ENCODE peak calls at places on chromosomes 6 and 20, in nine cellular contexts. S, M, T, N, C, Q, O, X and A are unnamed samples. For H3K27me3, the result is how much of the 10 kb centered on the place peaks cover.

GRCh38 chr20:23446505-23446904 is 6.2 kb downstream of the CST11 start:
- DNase-seq in S (no peak), M (peak), T (peak), N (no peak), C (peak), Q (peak), O (peak), X (peak), A (no peak)

GRCh38 chr6:22157233-22157632 is 139.6 kb downstream of the PRL start:
- DNase-seq in S (no peak), M (no peak), T (no peak), N (no peak), C (no peak), Q (no peak), O (no peak), X (no peak), A (no peak)

GRCh38 chr20:10622657-10623418 is 51.0 kb downstream of the JAG1 start:
- DNase-seq in S (no peak), M (no peak), T (no peak), N (peak), C (no peak), Q (peak), O (no peak), X (no peak), A (no peak)

GRCh38 chr6:35764238-35764896 is 12.0 kb upstream of the CLPSL2 start:
- DNase-seq in S (no peak), M (peak), T (no peak), N (no peak), C (peak), Q (no peak), O (no peak), X (peak), A (no peak)

GRCh38 chr6:108846628-108847027 is 1.6 kb upstream of the ARMC2 start:
- DNase-seq in S (no peak), M (no peak), T (no peak), N (no peak), C (no peak), Q (no peak), O (peak), X (no peak), A (no peak)

GRCh38 chr20:59992531-59992930 is 34.3 kb downstream of the CDH26 start:
- DNase-seq in S (no peak), M (peak), T (no peak), N (no peak), C (no peak), Q (no peak), O (peak), X (no peak), A (no peak)

GRCh38 chr6:131914967-131915751 is 36.0 kb downstream of the CCN2 start:
- DNase-seq in S (peak), M (peak), T (no peak), N (no peak), C (peak), Q (peak), O (peak), X (peak), A (peak)

GRCh38 chr20:7879883-7880282 is 60.4 kb downstream of the HAO1 start:
- DNase-seq in S (no peak), M (peak), T (no peak), N (no peak), C (no peak), Q (no peak), O (no peak), X (no peak), A (no peak)

GRCh38 chr20:13648291-13648690 is 9.6 kb upstream of the TASP1 start:
- DNase-seq in S (no peak), M (no peak), T (no peak), N (no peak), C (no peak), Q (no peak), O (no peak), X (no peak), A (no peak)

GRCh38 chr6:53894086-53894485 is 99.3 kb downstream of the LRRC1 start:
- DNase-seq in S (peak), M (peak), T (no peak), N (no peak), C (no peak), Q (peak), O (no peak), X (no peak), A (no peak)

GRCh38 chr20:24321939-24322338 is 147.5 kb upstream of the SYNDIG1 start:
- DNase-seq in S (no peak), M (peak), T (no peak), N (no peak), C (no peak), Q (no peak), O (no peak), X (no peak), A (no peak)

GRCh38 chr6:108673602-108674001 is 112.9 kb downstream of the FOXO3 start:
- DNase-seq in S (no peak), M (peak), T (no peak), N (no peak), C (no peak), Q (no peak), O (no peak), X (peak), A (no peak)

GRCh38 chr6:33418690-33419291 is 884 bp upstream of the CUTA start:
- DNase-seq in S (no peak), M (no peak), T (peak), N (no peak), C (no peak), Q (peak), O (no peak), X (no peak), A (no peak)

GRCh38 chr20:12053348-12053747 is 135.7 kb downstream of the BTBD3 start:
- DNase-seq in S (no peak), M (peak), T (no peak), N (no peak), C (no peak), Q (peak), O (peak), X (no peak), A (no peak)

GRCh38 chr20:17613328-17614175 is 43.7 kb downstream of the DSTN start:
- DNase-seq in S (no peak), M (no peak), T (no peak), N (no peak), C (peak), Q (no peak), O (no peak), X (peak), A (no peak)

GRCh38 chr6:107443904-107444267 is 15.5 kb downstream of the PDSS2 start:
- DNase-seq in S (no peak), M (no peak), T (no peak), N (no peak), C (no peak), Q (peak), O (no peak), X (no peak), A (no peak)

GRCh38 chr6:165090206-165090605 is 219.2 kb downstream of the C6orf118 start:
- DNase-seq in S (no peak), M (no peak), T (no peak), N (no peak), C (no peak), Q (no peak), O (peak), X (no peak), A (no peak)

GRCh38 chr20:44709380-44709779 is 5.8 kb upstream of the CCN5 start:
- DNase-seq in S (no peak), M (no peak), T (no peak), N (no peak), C (no peak), Q (no peak), O (no peak), X (no peak), A (no peak)

GRCh38 chr6:3844097-3844463 is 5.1 kb upstream of the FAM50B start:
- DNase-seq in S (no peak), M (peak), T (no peak), N (no peak), C (no peak), Q (peak), O (no peak), X (no peak), A (no peak)

GRCh38 chr6:111481836-111482235 is 1.2 kb downstream of the REV3L start:
- DNase-seq in S (no peak), M (no peak), T (no peak), N (no peak), C (no peak), Q (no peak), O (no peak), X (peak), A (no peak)

GRCh38 chr6:41302638-41303037 is 16.2 kb upstream of the TREM1 start:
- DNase-seq in S (no peak), M (no peak), T (no peak), N (no peak), C (no peak), Q (no peak), O (no peak), X (no peak), A (no peak)

GRCh38 chr6:50734488-50734887 is 21.2 kb downstream of the TFAP2D start:
- DNase-seq in S (no peak), M (no peak), T (no peak), N (no peak), C (no peak), Q (no peak), O (no peak), X (no peak), A (no peak)
- TF ChIP-seq CTCF in S (no peak), M (no peak), T (no peak), N (no peak), C (no peak), Q (no peak), O (no peak), X (no peak), A (no peak)

DNA sequence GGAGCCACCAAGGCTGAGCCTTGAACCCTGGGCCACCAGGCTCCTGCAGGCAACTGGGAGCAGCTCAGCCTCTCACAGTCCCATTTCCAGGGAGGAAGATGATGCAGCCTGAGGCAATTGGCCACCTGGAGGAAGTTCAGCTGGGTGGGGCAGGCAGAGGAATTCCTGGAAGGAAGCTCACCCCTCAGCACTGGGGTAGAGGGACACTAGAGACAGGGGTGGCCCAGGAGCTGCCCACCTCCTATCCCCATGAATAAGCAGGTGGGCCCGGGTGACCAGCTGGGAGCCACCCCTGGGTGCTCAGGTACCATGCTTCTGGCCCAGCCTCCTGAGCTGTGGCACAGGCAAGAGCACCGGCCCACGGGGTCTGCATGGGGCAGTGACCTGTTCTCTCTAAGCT is 3.6 kb upstream of the HSPA12B start:
- DNase-seq in S (no peak), M (no peak), T (peak), N (no peak), C (peak), Q (no peak), O (no peak), X (no peak), A (no peak)
- H3K27me3 ChIP-seq in S (under half), M (under half), T (under half), N (half or more), C (under half), Q (under half), O (under half), X (under half), A (under half)

DNA sequence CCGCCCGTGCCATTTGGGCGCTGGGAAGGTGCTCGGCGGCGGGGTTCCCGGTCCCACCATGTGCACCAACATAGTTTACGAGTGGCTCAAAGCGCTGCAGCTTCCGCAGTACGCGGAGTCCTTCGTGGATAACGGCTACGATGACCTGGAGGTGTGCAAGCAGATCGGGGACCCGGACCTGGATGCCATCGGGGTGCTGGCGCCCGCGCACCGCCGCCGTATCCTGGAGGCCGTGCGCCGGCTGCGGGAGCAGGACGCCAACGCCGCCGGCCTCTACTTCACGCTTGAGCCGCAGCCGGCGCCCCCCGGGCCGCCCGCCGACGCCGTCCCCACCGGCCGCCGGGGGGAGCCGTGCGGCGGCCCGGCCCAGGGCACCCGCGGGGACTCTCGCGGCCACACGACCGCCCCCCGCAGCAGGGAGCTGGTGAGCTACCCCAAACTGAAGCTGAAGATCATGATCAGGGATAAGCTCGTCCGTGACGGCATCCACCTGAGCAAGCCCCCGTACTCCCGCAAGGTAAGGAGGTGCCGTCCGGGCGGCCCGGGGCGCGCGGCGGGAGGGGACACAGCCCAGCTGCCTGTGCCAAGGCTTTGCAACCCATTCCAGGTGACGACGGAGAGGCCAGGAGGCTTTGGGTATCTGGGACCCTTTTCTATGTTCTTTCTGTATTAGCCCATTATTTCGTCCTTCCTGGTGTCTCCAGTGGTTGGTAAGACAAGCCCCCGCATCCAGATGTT is 550 bp downstream of the SAMD5 start:
- DNase-seq in S (peak), M (no peak), T (no peak), N (no peak), C (no peak), Q (no peak), O (peak), X (peak), A (no peak)
- TF ChIP-seq CTCF in S (no peak), M (no peak), T (no peak), N (no peak), C (no peak), Q (no peak), O (no peak), X (no peak), A (no peak)

GRCh38 chr20:51562027-51562333 is 19.5 kb upstream of the NFATC2 start:
- DNase-seq in S (no peak), M (no peak), T (no peak), N (no peak), C (no peak), Q (no peak), O (peak), X (peak), A (no peak)
- H3K27me3 ChIP-seq in S (under half), M (under half), T (under half), N (half or more), C (under half), Q (under half), O (under half), X (under half), A (half or more)

GRCh38 chr20:35342154-35342769 is 50.0 kb upstream of the FAM83C start:
- DNase-seq in S (no peak), M (no peak), T (no peak), N (no peak), C (no peak), Q (peak), O (no peak), X (no peak), A (no peak)
- TF ChIP-seq CTCF in S (peak), M (peak), T (no peak), N (no peak), C (peak), Q (peak), O (peak), X (no peak), A (no peak)

DNA sequence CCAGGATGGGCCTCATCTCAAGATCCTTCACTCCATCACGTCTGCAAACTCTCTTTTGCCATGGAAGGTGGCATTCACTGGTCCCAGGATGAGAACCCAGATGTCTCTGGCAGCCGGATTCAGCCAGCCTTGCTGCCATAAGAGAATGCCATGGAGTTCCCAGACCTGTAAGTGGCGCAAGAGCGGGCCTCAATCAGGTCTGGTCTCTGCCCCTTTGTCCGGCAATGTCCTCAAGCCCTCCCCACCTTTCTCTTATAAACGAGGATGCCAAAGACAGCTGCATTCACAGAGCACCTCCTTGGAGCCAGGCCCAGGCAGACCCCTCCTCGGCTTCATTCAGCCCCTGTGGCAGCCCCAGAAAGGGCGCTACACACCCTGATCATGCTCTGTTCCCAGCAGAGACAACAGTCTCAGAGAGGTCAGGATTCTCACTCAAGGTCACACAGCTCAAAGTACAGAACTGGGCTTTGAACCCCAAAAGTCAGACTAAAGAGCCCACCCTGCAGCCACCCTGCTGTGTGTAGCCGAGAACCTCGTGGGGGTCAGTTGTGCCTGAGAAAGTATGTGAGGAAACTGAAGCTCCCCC is 263.7 kb downstream of the TAF4 start:
- DNase-seq in S (no peak), M (no peak), T (peak), N (no peak), C (no peak), Q (no peak), O (no peak), X (no peak), A (no peak)
- H3K27me3 ChIP-seq in S (under half), M (under half), T (under half), N (half or more), C (under half), Q (under half), O (under half), X (under half), A (under half)

GRCh38 chr6:125701354-125701668 is 48.1 kb upstream of the HEY2 start:
- DNase-seq in S (no peak), M (no peak), T (no peak), N (no peak), C (no peak), Q (no peak), O (no peak), X (no peak), A (no peak)
- TF ChIP-seq CTCF in S (no peak), M (no peak), T (no peak), N (no peak), C (no peak), Q (no peak), O (no peak), X (no peak), A (no peak)

GRCh38 chr6:46288863-46289262 is 118.1 kb upstream of the ENPP5 start:
- DNase-seq in S (no peak), M (no peak), T (no peak), N (no peak), C (no peak), Q (no peak), O (no peak), X (no peak), A (no peak)
- H3K27me3 ChIP-seq in S (under half), M (under half), T (under half), N (under half), C (under half), Q (under half), O (under half), X (under half), A (under half)

GRCh38 chr6:96899019-96899418 is 1.3 kb upstream of the NDUFAF4 start:
- DNase-seq in S (no peak), M (peak), T (no peak), N (no peak), C (no peak), Q (peak), O (peak), X (peak), A (no peak)
- TF ChIP-seq CTCF in S (peak), M (peak), T (peak), N (no peak), C (peak), Q (peak), O (peak), X (no peak), A (no peak)